ENCODE peak calls at places on chromosomes 12 and 14, in six cellular contexts. M is A549, C is tibial artery, I is gastrocnemius medialis, V is tibial nerve, K is MM.1S. P is an unnamed sample.

GRCh38 chr14:24113801-24114535 is 609 bp upstream of the DCAF11 start:
- DNase-seq in M (peak; percentile 92), V (peak; percentile 74), I (peak; percentile 81), C (peak; percentile 87), K (peak; percentile 62), P (peak; percentile 95)

GRCh38 chr14:100790785-100791667 is 34.9 kb upstream of the MEG3 start:
- DNase-seq in I (no peak), V (no peak), C (no peak), K (no peak), M (no peak), P (no peak)

GRCh38 chr12:112977641-112978040 is 678 bp upstream of the OAS2 start:
- DNase-seq in C (no peak), V (no peak), K (peak; percentile 31), M (no peak), I (no peak), P (peak; percentile 44)

GRCh38 chr12:102093319-102093718 is 26.6 kb downstream of the NUP37 start:
- DNase-seq in K (no peak), I (no peak), M (no peak), V (no peak), C (no peak), P (no peak)

GRCh38 chr14:99821519-99822165 is 28.4 kb downstream of the EML1 start:
- DNase-seq in K (no peak), V (no peak), C (no peak), M (no peak), I (no peak), P (no peak)

GRCh38 chr12:30796891-30797371 is 42.2 kb upstream of the CAPRIN2 start:
- DNase-seq in K (no peak), I (no peak), M (peak; percentile 29), C (no peak), V (no peak), P (no peak)

GRCh38 chr12:50415899-50416479 is 15.3 kb downstream of the LARP4 start:
- DNase-seq in K (no peak), C (no peak), V (no peak), I (no peak), M (no peak), P (no peak)

GRCh38 chr14:104968153-104968527 is 10.0 kb downstream of the AHNAK2 start:
- DNase-seq in C (peak; percentile 88), I (no peak), M (peak; percentile 64), V (peak; percentile 74), K (no peak), P (no peak)

GRCh38 chr12:4862809-4863208 is 46.9 kb upstream of the KCNA1 start:
- DNase-seq in M (no peak), C (no peak), I (no peak), V (no peak), K (no peak), P (peak; percentile 63)

GRCh38 chr12:107131832-107132616 is 38.7 kb upstream of the CRY1 start:
- DNase-seq in M (peak; percentile 72), I (no peak), C (no peak), V (peak; percentile 60), K (peak; percentile 60), P (peak; percentile 41)

GRCh38 chr12:71392521-71393145 is 47.0 kb upstream of the LGR5 start:
- DNase-seq in V (peak; percentile 33), C (no peak), I (no peak), K (peak; percentile 72), M (peak; percentile 84), P (peak; percentile 73)

GRCh38 chr14:38958589-38958988 is 144.4 kb downstream of the SEC23A start:
- DNase-seq in M (no peak), K (no peak), I (no peak), C (no peak), V (no peak), P (no peak)

GRCh38 chr12:77830502-77830901 is at the start of gene NAV3:
- DNase-seq in C (no peak), M (no peak), V (no peak), K (no peak), I (no peak), P (no peak)
- H3K4me3 ChIP-seq in C (no peak within 1 kb of the TSS), M (no peak within 1 kb of the TSS), V (no peak within 1 kb of the TSS), K (no peak within 1 kb of the TSS), I (no peak within 1 kb of the TSS), P (no peak within 1 kb of the TSS)

GRCh38 chr12:93783827-93784226 is 106.7 kb downstream of the CRADD start:
- DNase-seq in K (no peak), M (no peak), V (no peak), C (no peak), I (peak; percentile 35), P (no peak)

GRCh38 chr12:93782854-93783253 is 105.7 kb downstream of the CRADD start:
- DNase-seq in M (no peak), V (no peak), I (no peak), K (no peak), C (no peak), P (no peak)

GRCh38 chr12:93784339-93785086 is 107.3 kb downstream of the CRADD start:
- DNase-seq in I (peak; percentile 86), V (peak; percentile 81), M (peak; percentile 67), K (no peak), C (peak; percentile 83), P (no peak)

GRCh38 chr12:93786669-93787397 is 109.7 kb downstream of the CRADD start:
- DNase-seq in C (no peak), K (no peak), V (no peak), I (no peak), M (no peak), P (no peak)

GRCh38 chr12:93785262-93786010 is 108.3 kb downstream of the CRADD start:
- DNase-seq in K (no peak), V (peak; percentile 63), C (peak; percentile 73), M (peak; percentile 96), I (peak; percentile 48), P (no peak)
- H3K4me3 ChIP-seq in K (no peak overlapping the region), V (no peak overlapping the region), C (no peak overlapping the region), M (no peak overlapping the region), I (peak overlapping the region; percentile 24), P (no peak overlapping the region)

GRCh38 chr12:121086896-121087295 is 45.8 kb upstream of the P2RX7 start:
- DNase-seq in I (no peak), M (no peak), K (no peak), C (no peak), V (no peak), P (no peak)
- H3K4me3 ChIP-seq in I (no peak overlapping the region), M (no peak overlapping the region), K (no peak overlapping the region), C (no peak overlapping the region), V (no peak overlapping the region), P (no peak overlapping the region)

GRCh38 chr14:37588667-37588955 is 6.4 kb downstream of the FOXA1 start:
- DNase-seq in V (no peak), M (no peak), C (no peak), I (no peak), K (no peak), P (no peak)

GRCh38 chr14:37587881-37588666 is 7.0 kb downstream of the FOXA1 start:
- DNase-seq in I (no peak), K (no peak), C (no peak), V (no peak), M (peak; percentile 61), P (no peak)

GRCh38 chr14:37586783-37587428 is 8.1 kb downstream of the FOXA1 start:
- DNase-seq in K (no peak), I (no peak), C (no peak), M (no peak), V (no peak), P (no peak)

GRCh38 chr14:37585971-37586759 is 8.9 kb downstream of the FOXA1 start:
- DNase-seq in C (no peak), I (no peak), K (no peak), M (no peak), V (no peak), P (no peak)

GRCh38 chr14:37587438-37587837 is 7.6 kb downstream of the FOXA1 start:
- DNase-seq in C (no peak), V (no peak), M (no peak), K (no peak), I (no peak), P (no peak)
- H3K4me3 ChIP-seq in C (no peak overlapping the region), V (no peak overlapping the region), M (peak overlapping the region; percentile 60), K (no peak overlapping the region), I (no peak overlapping the region), P (no peak overlapping the region)

DNA sequence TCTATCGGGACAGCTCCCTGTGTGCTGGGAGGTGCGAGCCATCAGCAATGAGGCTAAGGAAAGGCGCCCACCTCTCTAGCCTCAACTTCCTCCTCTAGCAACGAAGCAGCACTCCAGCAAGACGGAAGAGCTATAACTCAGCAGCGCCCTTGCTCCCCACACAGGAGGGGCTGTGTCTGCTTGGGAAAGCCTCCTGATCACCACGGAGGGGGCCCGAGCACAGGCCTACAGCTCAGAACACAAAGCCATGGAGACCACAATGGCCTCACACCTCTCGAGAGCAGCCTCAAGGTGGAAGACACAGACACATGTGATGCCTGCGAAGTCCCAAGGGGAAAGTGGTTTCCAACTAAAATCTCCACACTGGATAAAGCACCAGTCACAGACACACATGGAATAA is 60.4 kb downstream of the CDC42BPB start:
- DNase-seq in M (no peak), I (no peak), K (no peak), V (no peak), C (no peak), P (no peak)
- H3K4me3 ChIP-seq in M (no peak overlapping the region), I (no peak overlapping the region), K (no peak overlapping the region), V (no peak overlapping the region), C (no peak overlapping the region), P (no peak overlapping the region)

DNA sequence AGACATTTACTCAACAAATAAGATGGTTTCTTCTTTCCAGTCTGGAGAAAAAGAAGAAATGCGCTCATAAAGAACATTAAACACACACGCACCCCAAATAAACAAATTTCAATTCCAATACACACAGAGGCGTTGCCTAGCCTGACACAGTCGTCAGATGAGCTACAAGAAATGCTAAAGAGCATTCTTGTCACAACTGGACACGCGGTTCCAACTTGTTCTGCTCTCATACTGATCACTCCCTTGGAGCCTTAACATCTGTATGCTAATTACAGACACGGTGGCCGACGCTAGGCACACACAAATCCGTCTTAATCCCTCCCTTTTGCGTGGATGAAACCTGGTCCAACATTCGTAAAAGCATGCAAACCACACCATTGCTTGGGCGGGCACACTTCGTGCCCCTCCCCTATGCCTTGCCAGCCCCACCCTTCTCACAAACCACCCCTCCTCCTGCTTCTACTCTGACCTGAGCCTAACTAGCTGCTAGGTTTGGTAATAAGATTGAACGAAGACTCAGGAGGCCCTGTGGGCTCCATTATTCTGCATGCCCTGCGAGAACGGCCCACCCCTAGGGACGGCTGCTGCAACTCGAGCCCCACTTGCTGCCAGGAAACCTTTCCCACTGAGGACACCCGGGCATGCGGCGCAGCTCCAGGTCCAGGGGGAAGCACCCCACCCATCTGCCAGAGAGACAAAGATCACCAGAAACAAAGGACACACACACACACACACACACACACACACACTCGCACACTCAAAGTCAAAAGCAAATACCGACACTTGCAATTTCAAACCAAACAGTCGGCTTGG is 1.2 kb downstream of the KCNK10 start:
- DNase-seq in K (no peak), M (no peak), I (no peak), V (no peak), C (no peak), P (no peak)
- H3K4me3 ChIP-seq in K (no peak overlapping the region), M (no peak overlapping the region), I (no peak overlapping the region), V (peak overlapping the region; percentile 44), C (no peak overlapping the region), P (no peak overlapping the region)